ENCODE peak calls at places on chromosomes 3 and 15, in eight cellular contexts. G is progenitor cell of endocrine pancreas; X is T-helper 9 cell; W is hippocampal formation; C is Right ventricle myocardium superior; D is KG1; Y is ACHN; U is stimulated activated CD4-positive, alpha-beta T cell treated with anti-CD3 and anti-CD28 coated beads, TNF-alpha, amount 100 ng/mL, for 4 hours. S is an unnamed sample.

GRCh38 chr3:169133178-169134161 is 530.0 kb downstream of the MECOM start:
- DNase-seq in G (no peak), X (no peak), W (no peak), C (no peak), D (no peak), Y (no peak), U (no peak), S (no peak)

GRCh38 chr15:89460048-89460447 is 36.3 kb downstream of the RHCG start:
- DNase-seq in G (no peak), X (no peak), W (no peak), C (no peak), D (no peak), Y (no peak), U (no peak), S (no peak)

GRCh38 chr3:134029734-134030381 is at the start of gene SLCO2A1:
- DNase-seq in G (peak; percentile 66), X (no peak), W (no peak), C (peak; percentile 55), D (no peak), Y (peak; percentile 17), U (no peak), S (no peak)

GRCh38 chr15:90816401-90817116 is 51.8 kb upstream of the FURIN start:
- DNase-seq in G (no peak), X (no peak), W (no peak), C (no peak), D (no peak), Y (no peak), U (no peak), S (no peak)

GRCh38 chr3:138348950-138349739 is 766 bp downstream of the MRAS start:
- DNase-seq in G (no peak), X (no peak), W (peak; percentile 47), C (no peak), D (no peak), Y (peak; percentile 18), U (no peak), S (no peak)

GRCh38 chr3:43582876-43583275 is 38.9 kb downstream of the ANO10 start:
- DNase-seq in G (no peak), X (no peak), W (no peak), C (no peak), D (no peak), Y (no peak), U (no peak), S (no peak)

GRCh38 chr3:42780892-42781700 is 8.0 kb upstream of the CCDC13 start:
- DNase-seq in G (peak; percentile 16), X (no peak), W (no peak), C (no peak), D (no peak), Y (peak; percentile 59), U (no peak), S (no peak)

GRCh38 chr15:33871911-33872760 is 96.2 kb upstream of the CHRM5 start:
- DNase-seq in G (no peak), X (no peak), W (no peak), C (no peak), D (no peak), Y (no peak), U (no peak), S (no peak)

GRCh38 chr3:141471160-141471559 is 15.7 kb upstream of the RASA2 start:
- DNase-seq in G (no peak), X (no peak), W (no peak), C (no peak), D (no peak), Y (no peak), U (no peak), S (no peak)

GRCh38 chr15:99409097-99409473 is 156.7 kb upstream of the MEF2A start:
- DNase-seq in G (no peak), X (no peak), W (no peak), C (peak; percentile 77), D (no peak), Y (peak; percentile 74), U (no peak), S (no peak)

GRCh38 chr3:189233225-189233858 is 61.6 kb downstream of the TPRG1 start:
- DNase-seq in G (peak; percentile 24), X (no peak), W (peak; percentile 3), C (peak; percentile 48), D (no peak), Y (peak; percentile 42), U (no peak), S (peak; percentile 59)

GRCh38 chr15:78102741-78103140 is 10.4 kb downstream of the SH2D7 start:
- DNase-seq in G (no peak), X (no peak), W (no peak), C (no peak), D (no peak), Y (no peak), U (no peak), S (no peak)

GRCh38 chr3:194404365-194405140 is 5.5 kb upstream of the GP5 start:
- DNase-seq in G (no peak), X (peak; percentile 15), W (no peak), C (no peak), D (peak; percentile 29), Y (peak; percentile 64), U (no peak), S (no peak)

GRCh38 chr15:69997701-69998273 is 99.9 kb downstream of the TLE3 start:
- DNase-seq in G (no peak), X (no peak), W (peak; percentile 29), C (peak; percentile 73), D (no peak), Y (peak; percentile 44), U (no peak), S (peak; percentile 11)

GRCh38 chr3:72766866-72767265 is 81.4 kb downstream of the SHQ1 start:
- DNase-seq in G (no peak), X (no peak), W (no peak), C (no peak), D (no peak), Y (no peak), U (no peak), S (no peak)

GRCh38 chr3:151768393-151768930 is 34.7 kb downstream of the AADACL2 start:
- DNase-seq in G (no peak), X (no peak), W (no peak), C (no peak), D (no peak), Y (no peak), U (no peak), S (no peak)

GRCh38 chr15:27798807-27799206 is 300.3 kb downstream of the OCA2 start:
- DNase-seq in G (no peak), X (no peak), W (no peak), C (no peak), D (no peak), Y (no peak), U (no peak), S (no peak)

GRCh38 chr3:51711352-51712019 is 4.6 kb downstream of the GRM2 start:
- DNase-seq in G (peak; percentile 8), X (no peak), W (no peak), C (no peak), D (no peak), Y (no peak), U (no peak), S (no peak)